ENCODE peak calls at places on chromosomes 7 and 10, in four cellular contexts. One of them, this sample, is unnamed.

GRCh38 chr10:95253007-95253406 is 37.8 kb downstream of the PDLIM1 start:
- DNase-seq in WTC11: no peak
- DNase-seq in astrocyte of the cerebellum: no peak
- DNase-seq in activated B cell treated with CpG ODN at 0.5 μM for 24 hours: no peak
- DNase-seq in this sample: no peak

GRCh38 chr10:71840177-71840711 is 10.8 kb downstream of the PSAP start:
- DNase-seq in WTC11: peak
- DNase-seq in astrocyte of the cerebellum: peak
- DNase-seq in activated B cell treated with CpG ODN at 0.5 μM for 24 hours: no peak
- DNase-seq in this sample: no peak

GRCh38 chr7:132500727-132501410 is 75.4 kb downstream of the PLXNA4 start:
- DNase-seq in WTC11: peak
- DNase-seq in astrocyte of the cerebellum: peak
- DNase-seq in activated B cell treated with CpG ODN at 0.5 μM for 24 hours: no peak
- DNase-seq in this sample: no peak

GRCh38 chr7:66837007-66837406 is 84.0 kb upstream of the TMEM248 start:
- DNase-seq in WTC11: peak
- DNase-seq in astrocyte of the cerebellum: no peak
- DNase-seq in activated B cell treated with CpG ODN at 0.5 μM for 24 hours: no peak
- DNase-seq in this sample: peak

GRCh38 chr7:112089551-112089950 is 116.6 kb downstream of the DOCK4 start:
- DNase-seq in WTC11: no peak
- DNase-seq in astrocyte of the cerebellum: no peak
- DNase-seq in activated B cell treated with CpG ODN at 0.5 μM for 24 hours: no peak
- DNase-seq in this sample: peak

GRCh38 chr7:116706668-116707126 is 34.7 kb downstream of the MET start:
- DNase-seq in WTC11: no peak
- DNase-seq in astrocyte of the cerebellum: no peak
- DNase-seq in activated B cell treated with CpG ODN at 0.5 μM for 24 hours: no peak
- DNase-seq in this sample: no peak

GRCh38 chr10:64320448-64320847 is 799.2 kb downstream of the REEP3 start:
- DNase-seq in WTC11: no peak
- DNase-seq in astrocyte of the cerebellum: no peak
- DNase-seq in activated B cell treated with CpG ODN at 0.5 μM for 24 hours: no peak
- DNase-seq in this sample: no peak

GRCh38 chr7:127935847-127936376 is 95.3 kb downstream of the LRRC4 start:
- DNase-seq in WTC11: no peak
- DNase-seq in astrocyte of the cerebellum: no peak
- DNase-seq in activated B cell treated with CpG ODN at 0.5 μM for 24 hours: no peak
- DNase-seq in this sample: no peak

GRCh38 chr10:785539-786214 is 96.2 kb upstream of the DIP2C start:
- DNase-seq in WTC11: no peak
- DNase-seq in astrocyte of the cerebellum: no peak
- DNase-seq in activated B cell treated with CpG ODN at 0.5 μM for 24 hours: peak
- DNase-seq in this sample: no peak

GRCh38 chr7:155209478-155209864 is 88.2 kb upstream of the INSIG1 start:
- DNase-seq in WTC11: no peak
- DNase-seq in astrocyte of the cerebellum: no peak
- DNase-seq in activated B cell treated with CpG ODN at 0.5 μM for 24 hours: no peak
- DNase-seq in this sample: no peak

GRCh38 chr10:75492151-75492550 is 60.7 kb downstream of the LRMDA start:
- DNase-seq in WTC11: no peak
- DNase-seq in astrocyte of the cerebellum: no peak
- DNase-seq in activated B cell treated with CpG ODN at 0.5 μM for 24 hours: no peak
- DNase-seq in this sample: no peak

DNA sequence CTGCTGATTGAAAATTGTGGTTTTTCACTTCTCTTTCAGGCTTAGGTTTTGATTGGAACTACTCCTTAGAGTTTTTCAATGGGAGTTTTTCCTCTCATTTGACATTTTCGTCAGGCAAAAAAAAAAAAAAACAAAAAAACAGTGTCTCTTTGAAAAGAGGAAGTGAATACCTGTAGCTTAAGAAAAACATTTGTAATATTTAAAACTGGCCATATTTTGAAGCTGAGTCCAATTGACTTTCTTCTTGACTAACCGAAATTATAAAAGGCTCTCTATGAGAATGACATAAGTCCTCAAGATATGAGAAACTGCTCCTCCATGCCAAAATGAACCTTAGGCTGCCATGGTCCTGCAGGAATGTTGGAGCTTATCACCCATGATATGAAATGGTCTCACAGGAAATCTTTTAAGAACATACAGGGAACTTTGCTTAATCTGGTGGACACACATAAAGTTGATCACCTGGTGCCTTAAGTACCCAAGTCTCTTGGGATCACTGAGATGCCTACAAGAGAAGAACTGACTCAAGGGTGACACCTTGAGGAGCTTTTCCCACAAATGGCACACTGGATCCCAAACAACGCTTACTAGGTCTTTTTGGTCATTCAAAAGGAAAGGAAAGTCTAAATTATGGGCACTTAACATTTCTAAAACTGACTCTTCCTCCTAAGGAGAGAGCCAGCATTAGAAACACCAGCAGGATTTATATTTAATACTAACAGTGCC is 263.4 kb downstream of the CDC14C start:
- DNase-seq in WTC11: no peak
- DNase-seq in astrocyte of the cerebellum: no peak
- DNase-seq in activated B cell treated with CpG ODN at 0.5 μM for 24 hours: no peak
- DNase-seq in this sample: no peak
- TF ChIP-seq CTCF in WTC11: no peak
- TF ChIP-seq CTCF in astrocyte of the cerebellum: no peak
- TF ChIP-seq CTCF in activated B cell treated with CpG ODN at 0.5 μM for 24 hours: no peak
- TF ChIP-seq CTCF in this sample: no peak

DNA sequence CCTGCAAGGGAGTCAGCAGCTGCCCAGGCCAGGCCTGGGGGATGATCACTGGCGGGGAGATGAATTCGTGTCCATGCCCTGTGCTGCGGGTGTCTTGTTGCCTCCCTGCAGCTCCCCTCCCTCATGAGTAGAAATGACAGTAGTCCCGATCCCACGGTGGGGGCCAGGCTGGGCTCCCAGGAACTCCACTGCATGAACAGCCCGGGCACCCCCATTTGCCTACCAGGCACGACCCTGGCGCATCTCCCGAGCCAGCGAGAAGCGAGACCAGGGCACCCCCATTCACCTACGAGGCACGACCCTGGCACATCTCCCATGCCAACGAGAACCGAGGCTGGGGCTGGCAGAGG is 246.5 kb downstream of the ELFN1 start:
- DNase-seq in WTC11: no peak
- DNase-seq in astrocyte of the cerebellum: no peak
- DNase-seq in activated B cell treated with CpG ODN at 0.5 μM for 24 hours: no peak
- DNase-seq in this sample: no peak
- TF ChIP-seq CTCF in WTC11: no peak
- TF ChIP-seq CTCF in astrocyte of the cerebellum: no peak
- TF ChIP-seq CTCF in activated B cell treated with CpG ODN at 0.5 μM for 24 hours: no peak
- TF ChIP-seq CTCF in this sample: no peak

GRCh38 chr10:44878704-44879530 is 32.2 kb upstream of the TMEM72 start:
- DNase-seq in WTC11: peak
- DNase-seq in astrocyte of the cerebellum: peak
- DNase-seq in activated B cell treated with CpG ODN at 0.5 μM for 24 hours: peak
- DNase-seq in this sample: peak
- TF ChIP-seq CTCF in WTC11: no peak
- TF ChIP-seq CTCF in astrocyte of the cerebellum: no peak
- TF ChIP-seq CTCF in activated B cell treated with CpG ODN at 0.5 μM for 24 hours: no peak
- TF ChIP-seq CTCF in this sample: no peak

DNA sequence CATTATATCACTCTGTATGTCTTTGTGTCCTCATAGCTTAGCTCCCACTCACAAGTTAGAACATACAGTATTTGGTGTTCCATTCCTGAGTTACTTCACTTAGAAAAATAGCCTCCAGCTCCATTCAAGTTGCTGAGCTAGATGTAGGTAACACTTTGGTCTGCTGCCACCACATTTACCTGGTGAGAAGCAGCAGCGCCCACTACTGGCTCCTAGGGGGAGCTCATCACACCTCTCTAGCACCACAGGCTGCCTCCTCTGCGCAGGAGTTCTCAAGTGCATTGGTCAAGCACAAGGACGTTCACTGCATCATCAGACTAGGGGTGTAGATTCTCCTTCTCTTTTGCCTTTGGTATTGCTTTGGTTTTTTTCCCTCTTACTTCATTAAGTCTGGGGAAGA is 530.9 kb upstream of the AUTS2 start:
- DNase-seq in WTC11: peak
- DNase-seq in astrocyte of the cerebellum: no peak
- DNase-seq in activated B cell treated with CpG ODN at 0.5 μM for 24 hours: no peak
- DNase-seq in this sample: no peak
- TF ChIP-seq CTCF in WTC11: peak
- TF ChIP-seq CTCF in astrocyte of the cerebellum: no peak
- TF ChIP-seq CTCF in activated B cell treated with CpG ODN at 0.5 μM for 24 hours: no peak
- TF ChIP-seq CTCF in this sample: no peak

This sample was measured in CD14-positive monocyte.